ENCODE peak calls at places on chromosomes 7 and 10, in seven cellular contexts. One of them, this sample, is unnamed.

GRCh38 chr10:128080231-128080630 is 46.0 kb downstream of the MKI67 start:
- DNase-seq in activated CD8-positive, alpha-beta T cell treated with anti-CD3 and anti-CD28 coated beads, Interleukin-2, amount 10 ng/mL, durations not matched to agents 7 days and 5 days: no peak
- DNase-seq in IMR-90: no peak
- DNase-seq in activated T-cell treated with anti-CD3 and anti-CD28 coated beads for 48 hours: no peak
- DNase-seq in GDM1: no peak
- DNase-seq in lung: no peak
- DNase-seq in stimulated activated CD8-positive, alpha-beta memory T cell treated with anti-CD3 and anti-CD28 coated beads, Interleukin-7, amount 100 ng/mL, for 1 hour: no peak
- DNase-seq in this sample: no peak

GRCh38 chr10:125781374-125781773 is 5.8 kb upstream of the MMP21 start:
- DNase-seq in stimulated activated CD8-positive, alpha-beta memory T cell treated with anti-CD3 and anti-CD28 coated beads, Interleukin-7, amount 100 ng/mL, for 1 hour: no peak
- DNase-seq in lung: no peak
- DNase-seq in GDM1: no peak
- DNase-seq in activated T-cell treated with anti-CD3 and anti-CD28 coated beads for 48 hours: no peak
- DNase-seq in activated CD8-positive, alpha-beta T cell treated with anti-CD3 and anti-CD28 coated beads, Interleukin-2, amount 10 ng/mL, durations not matched to agents 7 days and 5 days: no peak
- DNase-seq in IMR-90: no peak
- DNase-seq in this sample: no peak

GRCh38 chr7:69335331-69335730 is 262.9 kb upstream of the AUTS2 start:
- DNase-seq in lung: no peak
- DNase-seq in IMR-90: no peak
- DNase-seq in GDM1: no peak
- DNase-seq in stimulated activated CD8-positive, alpha-beta memory T cell treated with anti-CD3 and anti-CD28 coated beads, Interleukin-7, amount 100 ng/mL, for 1 hour: no peak
- DNase-seq in activated T-cell treated with anti-CD3 and anti-CD28 coated beads for 48 hours: no peak
- DNase-seq in activated CD8-positive, alpha-beta T cell treated with anti-CD3 and anti-CD28 coated beads, Interleukin-2, amount 10 ng/mL, durations not matched to agents 7 days and 5 days: no peak
- DNase-seq in this sample: no peak

GRCh38 chr10:99461230-99461629 is 30.8 kb upstream of the GOT1 start:
- DNase-seq in GDM1: no peak
- DNase-seq in IMR-90: peak; percentile 79
- DNase-seq in activated T-cell treated with anti-CD3 and anti-CD28 coated beads for 48 hours: no peak
- DNase-seq in lung: no peak
- DNase-seq in stimulated activated CD8-positive, alpha-beta memory T cell treated with anti-CD3 and anti-CD28 coated beads, Interleukin-7, amount 100 ng/mL, for 1 hour: no peak
- DNase-seq in activated CD8-positive, alpha-beta T cell treated with anti-CD3 and anti-CD28 coated beads, Interleukin-2, amount 10 ng/mL, durations not matched to agents 7 days and 5 days: no peak
- DNase-seq in this sample: no peak

GRCh38 chr7:123769371-123769770 is 20.6 kb upstream of the WASL start:
- DNase-seq in activated T-cell treated with anti-CD3 and anti-CD28 coated beads for 48 hours: no peak
- DNase-seq in lung: peak; percentile 70
- DNase-seq in stimulated activated CD8-positive, alpha-beta memory T cell treated with anti-CD3 and anti-CD28 coated beads, Interleukin-7, amount 100 ng/mL, for 1 hour: no peak
- DNase-seq in IMR-90: peak; percentile 5
- DNase-seq in activated CD8-positive, alpha-beta T cell treated with anti-CD3 and anti-CD28 coated beads, Interleukin-2, amount 10 ng/mL, durations not matched to agents 7 days and 5 days: no peak
- DNase-seq in GDM1: no peak
- DNase-seq in this sample: no peak

GRCh38 chr10:90799172-90799571 is 58.7 kb downstream of the HTR7 start:
- DNase-seq in stimulated activated CD8-positive, alpha-beta memory T cell treated with anti-CD3 and anti-CD28 coated beads, Interleukin-7, amount 100 ng/mL, for 1 hour: no peak
- DNase-seq in activated T-cell treated with anti-CD3 and anti-CD28 coated beads for 48 hours: no peak
- DNase-seq in activated CD8-positive, alpha-beta T cell treated with anti-CD3 and anti-CD28 coated beads, Interleukin-2, amount 10 ng/mL, durations not matched to agents 7 days and 5 days: no peak
- DNase-seq in lung: no peak
- DNase-seq in IMR-90: no peak
- DNase-seq in GDM1: no peak
- DNase-seq in this sample: no peak

GRCh38 chr10:125661942-125662515 is 20.9 kb downstream of the TEX36 start:
- DNase-seq in stimulated activated CD8-positive, alpha-beta memory T cell treated with anti-CD3 and anti-CD28 coated beads, Interleukin-7, amount 100 ng/mL, for 1 hour: no peak
- DNase-seq in lung: no peak
- DNase-seq in IMR-90: peak; percentile 55
- DNase-seq in activated CD8-positive, alpha-beta T cell treated with anti-CD3 and anti-CD28 coated beads, Interleukin-2, amount 10 ng/mL, durations not matched to agents 7 days and 5 days: no peak
- DNase-seq in GDM1: no peak
- DNase-seq in activated T-cell treated with anti-CD3 and anti-CD28 coated beads for 48 hours: no peak
- DNase-seq in this sample: no peak

GRCh38 chr7:81715984-81716588 is 53.8 kb downstream of the HGF start:
- DNase-seq in stimulated activated CD8-positive, alpha-beta memory T cell treated with anti-CD3 and anti-CD28 coated beads, Interleukin-7, amount 100 ng/mL, for 1 hour: no peak
- DNase-seq in activated CD8-positive, alpha-beta T cell treated with anti-CD3 and anti-CD28 coated beads, Interleukin-2, amount 10 ng/mL, durations not matched to agents 7 days and 5 days: no peak
- DNase-seq in lung: no peak
- DNase-seq in GDM1: no peak
- DNase-seq in activated T-cell treated with anti-CD3 and anti-CD28 coated beads for 48 hours: no peak
- DNase-seq in IMR-90: peak; percentile 53
- DNase-seq in this sample: no peak